ENCODE peak calls at places on chromosomes 12 and 14, in five cellular contexts. One of them, this sample, is unnamed. For H3K4me1, the result is how much of the 10 kb centered on the place peaks cover.

GRCh38 chr12:15688202-15688736 is 100.9 kb downstream of the EPS8 start:
- DNase-seq in keratinocyte: no peak
- DNase-seq in endothelial cell of umbilical vein: no peak
- DNase-seq in tibial artery: peak
- DNase-seq in mesenchymal stem cell: no peak
- DNase-seq in this sample: peak

GRCh38 chr12:50477241-50477832 is 27.4 kb upstream of the DIP2B start:
- DNase-seq in keratinocyte: no peak
- DNase-seq in endothelial cell of umbilical vein: no peak
- DNase-seq in tibial artery: no peak
- DNase-seq in mesenchymal stem cell: peak
- DNase-seq in this sample: no peak

GRCh38 chr14:105485720-105486332 is 860 bp upstream of the CRIP1 start:
- DNase-seq in keratinocyte: no peak
- DNase-seq in endothelial cell of umbilical vein: peak
- DNase-seq in tibial artery: no peak
- DNase-seq in mesenchymal stem cell: peak
- DNase-seq in this sample: peak

GRCh38 chr12:15728118-15728598 is 61.0 kb downstream of the EPS8 start:
- DNase-seq in keratinocyte: no peak
- DNase-seq in endothelial cell of umbilical vein: peak
- DNase-seq in tibial artery: no peak
- DNase-seq in mesenchymal stem cell: peak
- DNase-seq in this sample: no peak

GRCh38 chr12:18400186-18400585 is 138.9 kb downstream of the PIK3C2G start:
- DNase-seq in keratinocyte: no peak
- DNase-seq in endothelial cell of umbilical vein: peak
- DNase-seq in tibial artery: no peak
- DNase-seq in mesenchymal stem cell: no peak
- DNase-seq in this sample: no peak

GRCh38 chr12:47403681-47404080 is 302.1 kb downstream of the RPAP3 start:
- DNase-seq in keratinocyte: no peak
- DNase-seq in endothelial cell of umbilical vein: no peak
- DNase-seq in tibial artery: no peak
- DNase-seq in mesenchymal stem cell: no peak
- DNase-seq in this sample: no peak

GRCh38 chr12:78887008-78887407 is 22.4 kb downstream of the SYT1 start:
- DNase-seq in keratinocyte: no peak
- DNase-seq in endothelial cell of umbilical vein: peak
- DNase-seq in tibial artery: no peak
- DNase-seq in mesenchymal stem cell: peak
- DNase-seq in this sample: no peak

GRCh38 chr14:81408595-81408994 is 8.5 kb upstream of the STON2 start:
- DNase-seq in keratinocyte: no peak
- DNase-seq in endothelial cell of umbilical vein: no peak
- DNase-seq in tibial artery: no peak
- DNase-seq in mesenchymal stem cell: no peak
- DNase-seq in this sample: no peak

GRCh38 chr12:132267873-132268272 is 61.5 kb downstream of the GALNT9 start:
- DNase-seq in keratinocyte: no peak
- DNase-seq in endothelial cell of umbilical vein: no peak
- DNase-seq in tibial artery: no peak
- DNase-seq in mesenchymal stem cell: no peak
- DNase-seq in this sample: no peak

GRCh38 chr12:26434299-26434915 is 239.0 kb downstream of the SSPN start:
- DNase-seq in keratinocyte: peak
- DNase-seq in endothelial cell of umbilical vein: peak
- DNase-seq in tibial artery: no peak
- DNase-seq in mesenchymal stem cell: peak
- DNase-seq in this sample: no peak

GRCh38 chr14:100037351-100037750 is 27.9 kb upstream of the EVL start:
- DNase-seq in keratinocyte: no peak
- DNase-seq in endothelial cell of umbilical vein: no peak
- DNase-seq in tibial artery: no peak
- DNase-seq in mesenchymal stem cell: no peak
- DNase-seq in this sample: no peak

GRCh38 chr12:46266382-46266791 is 2.5 kb downstream of the SLC38A1 start:
- DNase-seq in keratinocyte: no peak
- DNase-seq in endothelial cell of umbilical vein: peak
- DNase-seq in tibial artery: no peak
- DNase-seq in mesenchymal stem cell: peak
- DNase-seq in this sample: no peak

GRCh38 chr12:123435636-123436016 is 858 bp downstream of the RILPL2 start:
- DNase-seq in keratinocyte: no peak
- DNase-seq in endothelial cell of umbilical vein: no peak
- DNase-seq in tibial artery: no peak
- DNase-seq in mesenchymal stem cell: no peak
- DNase-seq in this sample: no peak

GRCh38 chr14:51446771-51447170 is 204.9 kb upstream of the FRMD6 start:
- DNase-seq in keratinocyte: no peak
- DNase-seq in endothelial cell of umbilical vein: peak
- DNase-seq in tibial artery: no peak
- DNase-seq in mesenchymal stem cell: no peak
- DNase-seq in this sample: no peak

GRCh38 chr12:106780010-106780625 is 5.6 kb downstream of the RIC8B start:
- DNase-seq in keratinocyte: peak
- DNase-seq in endothelial cell of umbilical vein: peak
- DNase-seq in tibial artery: no peak
- DNase-seq in mesenchymal stem cell: peak
- DNase-seq in this sample: no peak

GRCh38 chr14:71711619-71712018 is 220.6 kb upstream of the RGS6 start:
- DNase-seq in keratinocyte: no peak
- DNase-seq in endothelial cell of umbilical vein: peak
- DNase-seq in tibial artery: no peak
- DNase-seq in mesenchymal stem cell: no peak
- DNase-seq in this sample: no peak

GRCh38 chr12:111767362-111768158 is 827 bp downstream of the ALDH2 start:
- DNase-seq in keratinocyte: no peak
- DNase-seq in endothelial cell of umbilical vein: peak
- DNase-seq in tibial artery: no peak
- DNase-seq in mesenchymal stem cell: peak
- DNase-seq in this sample: no peak

GRCh38 chr14:61510736-61511557 is 184.4 kb upstream of the HIF1A start:
- DNase-seq in keratinocyte: no peak
- DNase-seq in endothelial cell of umbilical vein: no peak
- DNase-seq in tibial artery: no peak
- DNase-seq in mesenchymal stem cell: no peak
- DNase-seq in this sample: no peak

GRCh38 chr12:51818567-51819300 is 29.8 kb downstream of the FIGNL2 start:
- DNase-seq in keratinocyte: no peak
- DNase-seq in endothelial cell of umbilical vein: no peak
- DNase-seq in tibial artery: no peak
- DNase-seq in mesenchymal stem cell: peak
- DNase-seq in this sample: no peak

GRCh38 chr12:125403145-125403789 is 338.0 kb downstream of the AACS start:
- DNase-seq in keratinocyte: no peak
- DNase-seq in endothelial cell of umbilical vein: peak
- DNase-seq in tibial artery: no peak
- DNase-seq in mesenchymal stem cell: peak
- DNase-seq in this sample: no peak

GRCh38 chr12:68331500-68331868 is 678 bp downstream of the MDM1 start:
- DNase-seq in keratinocyte: no peak
- DNase-seq in endothelial cell of umbilical vein: no peak
- DNase-seq in tibial artery: no peak
- DNase-seq in mesenchymal stem cell: no peak
- DNase-seq in this sample: no peak

GRCh38 chr12:47078733-47079364 is 572 bp upstream of the PCED1B start:
- DNase-seq in keratinocyte: no peak
- DNase-seq in endothelial cell of umbilical vein: peak
- DNase-seq in tibial artery: peak
- DNase-seq in mesenchymal stem cell: peak
- DNase-seq in this sample: no peak

GRCh38 chr14:57008534-57008933 is 198.3 kb upstream of the OTX2 start:
- DNase-seq in keratinocyte: no peak
- DNase-seq in endothelial cell of umbilical vein: no peak
- DNase-seq in tibial artery: no peak
- DNase-seq in mesenchymal stem cell: no peak
- DNase-seq in this sample: no peak

GRCh38 chr14:94936411-94936892 is 166.5 kb upstream of the GSC start:
- DNase-seq in keratinocyte: no peak
- DNase-seq in endothelial cell of umbilical vein: no peak
- DNase-seq in tibial artery: peak
- DNase-seq in mesenchymal stem cell: no peak
- DNase-seq in this sample: peak

GRCh38 chr14:88669346-88669745 is 106.5 kb downstream of the ZC3H14 start:
- DNase-seq in keratinocyte: no peak
- DNase-seq in endothelial cell of umbilical vein: no peak
- DNase-seq in tibial artery: no peak
- DNase-seq in mesenchymal stem cell: no peak
- DNase-seq in this sample: no peak

GRCh38 chr12:74111688-74112360 is 425.8 kb upstream of the ATXN7L3B start:
- DNase-seq in keratinocyte: peak
- DNase-seq in endothelial cell of umbilical vein: no peak
- DNase-seq in tibial artery: no peak
- DNase-seq in mesenchymal stem cell: peak
- DNase-seq in this sample: no peak

GRCh38 chr12:32535260-32535999 is 136.1 kb downstream of the FGD4 start:
- DNase-seq in keratinocyte: no peak
- DNase-seq in endothelial cell of umbilical vein: peak
- DNase-seq in tibial artery: peak
- DNase-seq in mesenchymal stem cell: peak
- DNase-seq in this sample: peak

GRCh38 chr14:104864267-104865068 is 600 bp upstream of the CEP170B start:
- DNase-seq in keratinocyte: peak
- DNase-seq in endothelial cell of umbilical vein: no peak
- DNase-seq in tibial artery: peak
- DNase-seq in mesenchymal stem cell: no peak
- DNase-seq in this sample: peak

GRCh38 chr12:22856120-22856699 is 231.2 kb downstream of the ETNK1 start:
- DNase-seq in keratinocyte: no peak
- DNase-seq in endothelial cell of umbilical vein: peak
- DNase-seq in tibial artery: no peak
- DNase-seq in mesenchymal stem cell: peak
- DNase-seq in this sample: no peak

GRCh38 chr12:78918221-78918620 is 53.6 kb downstream of the SYT1 start:
- DNase-seq in keratinocyte: no peak
- DNase-seq in endothelial cell of umbilical vein: no peak
- DNase-seq in tibial artery: no peak
- DNase-seq in mesenchymal stem cell: no peak
- DNase-seq in this sample: no peak

DNA sequence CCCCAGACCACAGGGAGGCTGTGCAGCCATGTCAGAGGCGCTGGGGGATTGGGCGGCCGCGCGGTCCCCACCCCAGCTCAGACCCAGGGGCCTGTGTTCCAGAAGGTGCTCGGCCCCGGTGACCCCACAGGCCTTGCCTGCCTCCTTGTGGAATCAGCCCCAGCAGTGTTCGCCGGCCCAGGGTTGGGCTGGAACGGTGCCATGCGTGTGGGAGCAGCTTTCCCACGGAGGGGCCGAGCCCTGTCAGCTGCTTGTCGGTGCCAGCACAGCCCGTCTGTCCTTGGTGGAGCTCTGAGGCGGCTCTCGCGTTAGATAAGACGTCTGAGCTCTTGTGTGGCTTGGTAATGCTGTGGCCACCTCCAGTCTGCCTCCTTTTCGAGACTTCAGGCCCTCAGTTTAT is 8.5 kb downstream of the ZFYVE21 start:
- DNase-seq in keratinocyte: no peak
- DNase-seq in endothelial cell of umbilical vein: peak
- DNase-seq in tibial artery: peak
- DNase-seq in mesenchymal stem cell: no peak
- DNase-seq in this sample: peak
- H3K4me1 ChIP-seq in keratinocyte: under half
- H3K4me1 ChIP-seq in endothelial cell of umbilical vein: under half
- H3K4me1 ChIP-seq in tibial artery: half or more
- H3K4me1 ChIP-seq in mesenchymal stem cell: under half
- H3K4me1 ChIP-seq in this sample: half or more

GRCh38 chr12:8036366-8036765 is 3.9 kb downstream of the FOXJ2 start:
- DNase-seq in keratinocyte: no peak
- DNase-seq in endothelial cell of umbilical vein: no peak
- DNase-seq in tibial artery: no peak
- DNase-seq in mesenchymal stem cell: no peak
- DNase-seq in this sample: peak
- H3K4me3 ChIP-seq in keratinocyte: no peak
- H3K4me3 ChIP-seq in endothelial cell of umbilical vein: no peak
- H3K4me3 ChIP-seq in tibial artery: peak
- H3K4me3 ChIP-seq in mesenchymal stem cell: no peak
- H3K4me3 ChIP-seq in this sample: peak

DNA sequence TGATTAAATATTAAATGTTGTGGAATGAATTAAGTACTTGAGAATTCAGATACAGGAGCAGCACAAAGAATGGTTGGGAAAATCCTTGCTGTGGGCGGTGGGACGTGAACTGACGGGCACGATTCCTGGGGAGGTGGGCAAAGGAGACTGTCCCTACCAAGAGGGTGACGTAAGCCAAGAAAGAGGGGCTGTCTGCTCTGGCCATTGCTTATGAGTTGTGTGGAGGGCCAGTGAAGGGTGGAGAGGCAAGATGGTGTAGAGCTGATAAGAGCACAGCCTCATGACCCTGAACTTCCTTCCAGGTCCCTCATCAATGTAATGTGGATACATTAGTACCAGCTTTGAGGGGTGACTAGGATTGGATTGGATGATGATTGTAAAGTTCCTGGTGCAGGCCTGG is 50.2 kb downstream of the WDR20 start:
- DNase-seq in keratinocyte: no peak
- DNase-seq in endothelial cell of umbilical vein: no peak
- DNase-seq in tibial artery: no peak
- DNase-seq in mesenchymal stem cell: no peak
- DNase-seq in this sample: no peak
- H3K4me1 ChIP-seq in keratinocyte: under half
- H3K4me1 ChIP-seq in endothelial cell of umbilical vein: under half
- H3K4me1 ChIP-seq in tibial artery: under half
- H3K4me1 ChIP-seq in mesenchymal stem cell: under half
- H3K4me1 ChIP-seq in this sample: half or more

DNA sequence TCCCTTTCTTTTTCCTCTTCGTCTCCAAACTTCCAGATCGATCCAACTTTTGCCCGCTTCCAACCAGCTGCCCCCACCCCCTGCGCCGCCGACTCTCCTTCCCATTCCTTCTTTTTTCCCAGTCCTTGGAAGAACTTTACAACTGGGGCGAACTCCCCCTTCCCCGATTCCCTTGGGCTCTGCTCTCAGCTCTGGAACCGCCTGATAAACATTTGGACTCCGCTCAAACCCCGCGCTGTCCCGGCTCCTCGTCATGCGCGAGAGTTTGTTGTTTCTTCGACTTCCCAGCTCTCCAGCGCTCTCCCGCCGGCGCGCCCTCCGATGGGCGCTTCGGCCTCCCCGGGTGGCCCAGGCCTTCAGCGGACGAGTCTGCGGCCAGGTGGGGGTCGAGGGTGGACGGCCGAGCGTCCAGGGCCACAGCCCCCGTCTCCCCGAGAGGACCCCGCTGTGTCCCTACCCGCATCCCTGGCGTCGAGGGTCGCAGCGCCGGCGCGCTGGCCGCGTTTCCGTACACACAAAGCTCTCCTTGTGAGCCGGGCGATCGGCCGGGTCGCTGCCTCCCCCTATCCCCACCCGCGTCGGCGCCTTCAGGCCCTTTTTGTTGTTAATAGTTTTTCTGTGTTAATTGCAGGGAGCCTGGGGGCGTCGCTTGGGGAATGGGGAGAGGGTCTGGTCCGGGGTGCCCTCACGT is 819 bp downstream of the MMP14 start:
- DNase-seq in keratinocyte: no peak
- DNase-seq in endothelial cell of umbilical vein: peak
- DNase-seq in tibial artery: peak
- DNase-seq in mesenchymal stem cell: peak
- DNase-seq in this sample: peak
- H3K4me3 ChIP-seq in keratinocyte: peak
- H3K4me3 ChIP-seq in endothelial cell of umbilical vein: peak
- H3K4me3 ChIP-seq in tibial artery: peak
- H3K4me3 ChIP-seq in mesenchymal stem cell: peak
- H3K4me3 ChIP-seq in this sample: peak

GRCh38 chr12:53224897-53225634 is 6.9 kb downstream of the RARG start:
- DNase-seq in keratinocyte: no peak
- DNase-seq in endothelial cell of umbilical vein: no peak
- DNase-seq in tibial artery: peak
- DNase-seq in mesenchymal stem cell: no peak
- DNase-seq in this sample: no peak
- H3K4me1 ChIP-seq in keratinocyte: half or more
- H3K4me1 ChIP-seq in endothelial cell of umbilical vein: under half
- H3K4me1 ChIP-seq in tibial artery: half or more
- H3K4me1 ChIP-seq in mesenchymal stem cell: under half
- H3K4me1 ChIP-seq in this sample: under half

This sample was measured in left ventricle myocardium inferior.